ENCODE peak calls at places on chromosomes 6 and 20, in six cellular contexts. N is A549, I is HepG2, W is GM12878, S is K562, Q is endothelial cell of umbilical vein. V is an unnamed sample.

GRCh38 chr6:130020892-130021483 is 2.6 kb downstream of the L3MBTL3 start:
- DNase-seq in I (peak; percentile 81), Q (peak; percentile 93), N (peak; percentile 28), S (peak; percentile 58), W (peak; percentile 72), V (peak; percentile 88)

GRCh38 chr6:31826793-31827285 is 699 bp upstream of the HSPA1B start:
- DNase-seq in Q (no peak), W (no peak), N (peak; percentile 53), I (no peak), S (peak; percentile 89), V (peak; percentile 86)

GRCh38 chr20:63697868-63698545 is 1.6 kb downstream of the TNFRSF6B start:
- DNase-seq in W (no peak), I (no peak), Q (no peak), N (no peak), S (peak; percentile 20), V (no peak)

GRCh38 chr6:136548582-136549330 is 1.5 kb downstream of the MAP7 start:
- DNase-seq in N (no peak), Q (no peak), W (no peak), S (no peak), I (no peak), V (no peak)

GRCh38 chr6:66578362-66578761 is 871.3 kb upstream of the EYS start:
- DNase-seq in I (no peak), S (no peak), N (no peak), W (no peak), Q (no peak), V (no peak)

GRCh38 chr6:41594326-41594725 is 43.9 kb upstream of the MDFI start:
- DNase-seq in Q (no peak), N (no peak), S (no peak), W (no peak), I (no peak), V (no peak)

GRCh38 chr6:152063170-152063921 is 255.9 kb downstream of the ESR1 start:
- DNase-seq in S (no peak), I (peak; percentile 23), W (no peak), Q (no peak), N (no peak), V (no peak)

GRCh38 chr20:40563296-40563950 is 125.6 kb downstream of the MAFB start:
- DNase-seq in N (peak; percentile 19), W (no peak), Q (peak; percentile 35), I (no peak), S (peak; percentile 63), V (no peak)

GRCh38 chr20:35981969-35982368 is 13.6 kb downstream of the CNBD2 start:
- DNase-seq in N (no peak), I (no peak), W (no peak), S (no peak), Q (no peak), V (peak; percentile 36)

GRCh38 chr6:42764883-42765653 is 16.8 kb upstream of the BICRAL start:
- DNase-seq in I (no peak), S (no peak), Q (no peak), W (no peak), N (no peak), V (no peak)

GRCh38 chr6:42758756-42759430 is 13.0 kb upstream of the TBCC start:
- DNase-seq in S (no peak), I (no peak), W (no peak), N (no peak), Q (no peak), V (no peak)

GRCh38 chr6:42762950-42763349 is 17.0 kb upstream of the TBCC start:
- DNase-seq in S (no peak), W (no peak), N (no peak), Q (no peak), I (no peak), V (no peak)

GRCh38 chr6:42761287-42762067 is 15.6 kb upstream of the TBCC start:
- DNase-seq in I (no peak), Q (no peak), W (no peak), N (no peak), S (no peak), V (no peak)

GRCh38 chr6:42762338-42762929 is 16.5 kb upstream of the TBCC start:
- DNase-seq in N (no peak), W (no peak), S (no peak), Q (no peak), I (no peak), V (no peak)
- TF ChIP-seq MYC in N (no peak), W (no peak), S (no peak), Q (no peak), I (no peak), V (no peak)

DNA sequence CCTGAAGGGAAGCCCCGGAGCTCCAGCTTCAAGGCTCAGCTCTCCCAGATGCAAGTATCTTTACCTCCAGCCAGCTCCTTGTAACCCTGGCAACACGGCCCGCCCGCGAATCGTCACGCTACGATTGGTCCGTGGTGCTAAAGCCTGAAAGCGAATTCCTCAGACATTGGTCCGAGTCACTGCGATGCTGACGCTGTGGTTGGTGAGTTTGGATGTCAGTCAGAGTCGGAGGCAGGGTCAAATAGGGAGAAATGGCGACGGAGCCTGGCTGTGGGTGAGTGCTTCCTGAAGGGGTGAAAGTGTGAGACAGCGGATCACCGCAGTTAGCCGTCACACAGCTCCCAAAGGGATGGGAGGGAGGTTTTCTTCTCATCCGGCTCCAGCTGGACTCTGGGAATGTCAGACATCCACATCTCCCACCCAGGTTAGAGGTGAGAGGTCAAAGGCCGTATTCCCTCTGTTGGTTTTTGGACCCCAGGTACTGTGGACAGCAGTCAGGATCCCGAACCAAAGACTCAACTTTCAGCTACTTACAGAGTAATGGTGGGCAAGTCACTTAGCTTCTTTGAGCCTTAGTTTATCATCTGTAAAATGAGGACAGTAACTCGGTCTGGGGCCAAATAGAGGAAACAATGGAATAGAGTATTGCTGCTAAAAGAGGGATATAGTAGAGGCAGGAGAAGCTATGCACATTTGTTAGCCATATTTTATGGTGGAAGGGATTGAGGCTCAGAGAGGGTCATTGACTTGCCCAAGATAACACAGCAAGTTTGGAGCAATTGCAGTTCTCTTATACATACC is at the start of gene ZSWIM1:
- DNase-seq in W (peak; percentile 99), Q (peak; percentile 100), N (peak; percentile 99), I (peak; percentile 100), S (peak; percentile 99), V (peak; percentile 99)
- TF ChIP-seq POLR2A in W (peak; percentile 98), Q (peak; percentile 95), N (peak; percentile 89), I (peak; percentile 97), S (peak; percentile 97), V (peak; percentile 97)

GRCh38 chr6:110528051-110528929 is 51.9 kb upstream of the SLC22A16 start:
- DNase-seq in Q (peak; percentile 91), I (peak; percentile 62), W (peak; percentile 28), N (peak; percentile 28), S (peak; percentile 51), V (peak; percentile 76)
- TF ChIP-seq MAX in Q (no peak), I (no peak), W (no peak), N (no peak), S (no peak), V (no peak)

GRCh38 chr20:38748863-38749153 is 548 bp downstream of the ACTR5 start:
- DNase-seq in W (no peak), Q (no peak), S (peak; percentile 70), N (no peak), I (no peak), V (peak; percentile 43)

GRCh38 chr20:38748097-38748862 is at the start of gene ACTR5:
- DNase-seq in I (peak; percentile 86), N (peak; percentile 81), S (peak; percentile 95), W (peak; percentile 76), Q (peak; percentile 94), V (peak; percentile 91)

GRCh38 chr20:38751360-38751976 is 3.2 kb downstream of the ACTR5 start:
- DNase-seq in N (peak; percentile 58), W (no peak), I (peak; percentile 52), Q (peak; percentile 70), S (peak; percentile 43), V (peak; percentile 55)

GRCh38 chr20:38745757-38746156 is 2.5 kb upstream of the ACTR5 start:
- DNase-seq in Q (no peak), S (no peak), I (no peak), N (no peak), W (no peak), V (no peak)

GRCh38 chr20:38747495-38748096 is 664 bp upstream of the ACTR5 start:
- DNase-seq in Q (no peak), I (no peak), S (peak; percentile 26), N (no peak), W (no peak), V (no peak)
- TF ChIP-seq MYC in Q (no peak), I (no peak), S (peak; percentile 35), N (no peak), W (no peak), V (no peak)

GRCh38 chr6:2999621-3000455 is at the start of gene NQO2:
- DNase-seq in Q (peak; percentile 86), N (peak; percentile 80), I (peak; percentile 76), S (peak; percentile 100), W (peak; percentile 13), V (peak; percentile 86)
- TF ChIP-seq POLR2A in Q (peak; percentile 72), N (peak; percentile 96), I (peak; percentile 95), S (peak; percentile 92), W (peak; percentile 87), V (peak; percentile 85)

GRCh38 chr6:63634630-63635029 is 972 bp upstream of the PHF3 start:
- DNase-seq in N (no peak), I (peak; percentile 23), Q (no peak), S (peak; percentile 17), W (no peak), V (no peak)

GRCh38 chr6:63635165-63635562 is 438 bp upstream of the PHF3 start:
- DNase-seq in Q (no peak), I (no peak), W (no peak), N (no peak), S (no peak), V (no peak)

GRCh38 chr6:63635563-63636515 is at the start of gene PHF3:
- DNase-seq in N (peak; percentile 64), W (peak; percentile 56), Q (peak; percentile 87), I (peak; percentile 91), S (peak; percentile 95), V (peak; percentile 94)

GRCh38 chr6:63637865-63638445 is 2.4 kb downstream of the PHF3 start:
- DNase-seq in S (no peak), W (no peak), I (no peak), Q (no peak), N (no peak), V (peak; percentile 23)

GRCh38 chr6:63636516-63636968 is 940 bp downstream of the PHF3 start:
- DNase-seq in N (peak; percentile 7), S (peak; percentile 41), Q (peak; percentile 65), I (peak; percentile 59), W (no peak), V (no peak)
- TF ChIP-seq MAX in N (no peak), S (no peak), Q (no peak), I (no peak), W (no peak), V (no peak)